ENCODE peak calls at places on chromosomes 11 and 22, in five cellular contexts. One of them, this sample, is unnamed.

GRCh38 chr11:130480721-130481140 is 32.3 kb downstream of the ADAMTS15 start:
- DNase-seq in SK-N-SH: no peak
- DNase-seq in HCT116: no peak
- DNase-seq in GM12878: no peak
- DNase-seq in K562: no peak
- DNase-seq in this sample: no peak

GRCh38 chr11:10454902-10455631 is at the start of gene AMPD3:
- DNase-seq in SK-N-SH: peak; percentile 50
- DNase-seq in HCT116: peak; percentile 85
- DNase-seq in GM12878: peak; percentile 48
- DNase-seq in K562: peak; percentile 82
- DNase-seq in this sample: no peak

GRCh38 chr11:118609380-118610219 is 2.2 kb downstream of the PHLDB1 start:
- DNase-seq in SK-N-SH: no peak
- DNase-seq in HCT116: no peak
- DNase-seq in GM12878: no peak
- DNase-seq in K562: no peak
- DNase-seq in this sample: no peak

GRCh38 chr22:37197451-37198289 is 9.6 kb upstream of the C1QTNF6 start:
- DNase-seq in SK-N-SH: no peak
- DNase-seq in HCT116: peak; percentile 92
- DNase-seq in GM12878: no peak
- DNase-seq in K562: no peak
- DNase-seq in this sample: peak; percentile 56

GRCh38 chr11:69447786-69448185 is 33.7 kb upstream of the LINC01488 start:
- DNase-seq in SK-N-SH: no peak
- DNase-seq in HCT116: no peak
- DNase-seq in GM12878: no peak
- DNase-seq in K562: no peak
- DNase-seq in this sample: no peak

GRCh38 chr22:29748248-29748893 is 18.4 kb downstream of the ZMAT5 start:
- DNase-seq in SK-N-SH: no peak
- DNase-seq in HCT116: no peak
- DNase-seq in GM12878: no peak
- DNase-seq in K562: no peak
- DNase-seq in this sample: no peak

GRCh38 chr11:6472934-6473333 is 807 bp downstream of the TRIM3 start:
- DNase-seq in SK-N-SH: no peak
- DNase-seq in HCT116: no peak
- DNase-seq in GM12878: no peak
- DNase-seq in K562: no peak
- DNase-seq in this sample: no peak

GRCh38 chr22:36191106-36191836 is 10.3 kb downstream of the APOL4 start:
- DNase-seq in SK-N-SH: no peak
- DNase-seq in HCT116: no peak
- DNase-seq in GM12878: no peak
- DNase-seq in K562: no peak
- DNase-seq in this sample: no peak

GRCh38 chr11:134049303-134049702 is 19.6 kb upstream of the JAM3 start:
- DNase-seq in SK-N-SH: no peak
- DNase-seq in HCT116: no peak
- DNase-seq in GM12878: no peak
- DNase-seq in K562: no peak
- DNase-seq in this sample: no peak

GRCh38 chr11:85182437-85183109 is 444.6 kb downstream of the DLG2 start:
- DNase-seq in SK-N-SH: peak; percentile 24
- DNase-seq in HCT116: peak; percentile 69
- DNase-seq in GM12878: no peak
- DNase-seq in K562: no peak
- DNase-seq in this sample: no peak

GRCh38 chr22:25774575-25775026 is 32.6 kb downstream of the MYO18B start:
- DNase-seq in SK-N-SH: peak; percentile 84
- DNase-seq in HCT116: no peak
- DNase-seq in GM12878: no peak
- DNase-seq in K562: no peak
- DNase-seq in this sample: no peak

GRCh38 chr11:127074151-127074761 is 73.7 kb upstream of the KIRREL3 start:
- DNase-seq in SK-N-SH: peak; percentile 36
- DNase-seq in HCT116: no peak
- DNase-seq in GM12878: peak; percentile 76
- DNase-seq in K562: peak; percentile 25
- DNase-seq in this sample: peak; percentile 56

GRCh38 chr11:73230276-73230875 is 12.3 kb downstream of the P2RY2 start:
- DNase-seq in SK-N-SH: no peak
- DNase-seq in HCT116: no peak
- DNase-seq in GM12878: no peak
- DNase-seq in K562: no peak
- DNase-seq in this sample: no peak

GRCh38 chr11:134500621-134501020 is 88.6 kb upstream of the B3GAT1 start:
- DNase-seq in SK-N-SH: no peak
- DNase-seq in HCT116: no peak
- DNase-seq in GM12878: no peak
- DNase-seq in K562: no peak
- DNase-seq in this sample: no peak

GRCh38 chr11:46674463-46675287 is 25.7 kb downstream of the ARHGAP1 start:
- DNase-seq in SK-N-SH: peak; percentile 58
- DNase-seq in HCT116: no peak
- DNase-seq in GM12878: no peak
- DNase-seq in K562: peak; percentile 51
- DNase-seq in this sample: peak; percentile 60

DNA sequence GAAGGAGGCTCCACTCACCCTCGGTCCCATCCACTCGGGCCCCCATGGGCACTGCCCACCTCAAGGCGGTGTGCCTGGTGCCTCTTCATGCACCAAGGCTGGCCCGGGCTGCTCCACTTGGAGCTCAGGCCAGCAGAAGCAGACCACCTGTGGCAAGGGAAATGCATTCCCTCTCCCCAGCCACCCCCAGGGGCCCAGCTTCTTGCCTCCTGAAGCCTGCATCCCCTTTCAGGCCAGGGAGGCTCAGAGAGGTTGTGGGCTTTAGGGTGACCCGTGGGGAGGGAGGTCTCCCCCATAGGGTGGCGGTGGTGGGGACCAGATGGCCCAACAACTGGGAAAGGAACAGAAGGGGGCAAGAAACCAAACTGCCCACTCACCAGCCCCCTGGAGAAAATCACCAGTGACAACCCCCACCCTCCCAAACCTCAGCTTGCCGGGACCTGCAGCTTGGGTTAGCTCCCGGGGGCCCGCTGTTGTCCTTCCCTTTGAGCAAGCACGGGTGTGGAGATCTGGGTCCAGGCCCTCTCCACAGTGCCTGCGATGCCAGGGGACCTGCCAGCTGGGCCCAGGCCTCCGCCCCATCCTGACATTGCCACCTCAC is 8.4 kb downstream of the CBX6 start:
- DNase-seq in SK-N-SH: no peak
- DNase-seq in HCT116: no peak
- DNase-seq in GM12878: no peak
- DNase-seq in K562: no peak
- DNase-seq in this sample: no peak
- TF ChIP-seq JUND in SK-N-SH: no peak
- TF ChIP-seq JUND in HCT116: no peak
- TF ChIP-seq JUND in GM12878: no peak
- TF ChIP-seq JUND in K562: no peak
- TF ChIP-seq JUND in this sample: no peak

DNA sequence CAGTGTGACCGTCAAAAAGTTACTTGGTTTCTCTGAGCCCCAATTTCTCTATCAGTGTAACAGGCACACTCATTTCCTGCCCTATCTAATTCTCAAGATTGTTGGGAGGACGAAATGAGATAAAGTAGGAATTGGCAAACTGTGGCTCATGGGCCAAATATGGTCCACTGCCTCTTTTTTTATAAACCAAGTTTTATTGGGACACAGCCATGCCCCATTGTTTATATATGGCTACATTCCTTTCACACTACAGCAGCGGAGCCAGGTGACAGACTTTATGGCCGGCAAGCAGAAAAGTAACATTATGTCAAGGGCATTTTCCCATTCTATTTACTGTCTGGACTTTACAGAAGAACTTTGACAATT is 116.7 kb upstream of the TIMP3 start:
- DNase-seq in SK-N-SH: no peak
- DNase-seq in HCT116: no peak
- DNase-seq in GM12878: no peak
- DNase-seq in K562: no peak
- DNase-seq in this sample: no peak
- TF ChIP-seq JUND in SK-N-SH: no peak
- TF ChIP-seq JUND in HCT116: no peak
- TF ChIP-seq JUND in GM12878: no peak
- TF ChIP-seq JUND in K562: no peak
- TF ChIP-seq JUND in this sample: no peak

GRCh38 chr11:14503023-14503422 is 3.4 kb upstream of the COPB1 start:
- DNase-seq in SK-N-SH: no peak
- DNase-seq in HCT116: no peak
- DNase-seq in GM12878: no peak
- DNase-seq in K562: no peak
- DNase-seq in this sample: no peak
- TF ChIP-seq JUND in SK-N-SH: no peak
- TF ChIP-seq JUND in HCT116: no peak
- TF ChIP-seq JUND in GM12878: no peak
- TF ChIP-seq JUND in K562: no peak
- TF ChIP-seq JUND in this sample: no peak

GRCh38 chr22:47921906-47922305 is 1159.5 kb downstream of the TBC1D22A start:
- DNase-seq in SK-N-SH: no peak
- DNase-seq in HCT116: no peak
- DNase-seq in GM12878: no peak
- DNase-seq in K562: no peak
- DNase-seq in this sample: no peak

GRCh38 chr22:47919893-47920292 is 1157.4 kb downstream of the TBC1D22A start:
- DNase-seq in SK-N-SH: no peak
- DNase-seq in HCT116: no peak
- DNase-seq in GM12878: no peak
- DNase-seq in K562: no peak
- DNase-seq in this sample: no peak

GRCh38 chr22:47920380-47920959 is 1158.0 kb downstream of the TBC1D22A start:
- DNase-seq in SK-N-SH: no peak
- DNase-seq in HCT116: no peak
- DNase-seq in GM12878: no peak
- DNase-seq in K562: no peak
- DNase-seq in this sample: no peak

GRCh38 chr22:47918936-47919505 is 1156.6 kb downstream of the TBC1D22A start:
- DNase-seq in SK-N-SH: no peak
- DNase-seq in HCT116: no peak
- DNase-seq in GM12878: no peak
- DNase-seq in K562: no peak
- DNase-seq in this sample: no peak

GRCh38 chr22:47918276-47918928 is 1156.0 kb downstream of the TBC1D22A start:
- DNase-seq in SK-N-SH: no peak
- DNase-seq in HCT116: no peak
- DNase-seq in GM12878: peak; percentile 47
- DNase-seq in K562: no peak
- DNase-seq in this sample: no peak
- TF ChIP-seq JUND in SK-N-SH: no peak
- TF ChIP-seq JUND in HCT116: no peak
- TF ChIP-seq JUND in GM12878: no peak
- TF ChIP-seq JUND in K562: no peak
- TF ChIP-seq JUND in this sample: no peak

GRCh38 chr22:48417143-48418070 is 1410.3 kb downstream of the BRD1 start:
- DNase-seq in SK-N-SH: no peak
- DNase-seq in HCT116: no peak
- DNase-seq in GM12878: no peak
- DNase-seq in K562: no peak
- DNase-seq in this sample: no peak
- TF ChIP-seq JUND in SK-N-SH: no peak
- TF ChIP-seq JUND in HCT116: no peak
- TF ChIP-seq JUND in GM12878: no peak
- TF ChIP-seq JUND in K562: no peak
- TF ChIP-seq JUND in this sample: no peak

GRCh38 chr11:128719556-128719824 is 25.6 kb downstream of the FLI1 start:
- DNase-seq in SK-N-SH: no peak
- DNase-seq in HCT116: no peak
- DNase-seq in GM12878: no peak
- DNase-seq in K562: no peak
- DNase-seq in this sample: no peak
- TF ChIP-seq JUND in SK-N-SH: no peak
- TF ChIP-seq JUND in HCT116: no peak
- TF ChIP-seq JUND in GM12878: no peak
- TF ChIP-seq JUND in K562: no peak
- TF ChIP-seq JUND in this sample: no peak

DNA sequence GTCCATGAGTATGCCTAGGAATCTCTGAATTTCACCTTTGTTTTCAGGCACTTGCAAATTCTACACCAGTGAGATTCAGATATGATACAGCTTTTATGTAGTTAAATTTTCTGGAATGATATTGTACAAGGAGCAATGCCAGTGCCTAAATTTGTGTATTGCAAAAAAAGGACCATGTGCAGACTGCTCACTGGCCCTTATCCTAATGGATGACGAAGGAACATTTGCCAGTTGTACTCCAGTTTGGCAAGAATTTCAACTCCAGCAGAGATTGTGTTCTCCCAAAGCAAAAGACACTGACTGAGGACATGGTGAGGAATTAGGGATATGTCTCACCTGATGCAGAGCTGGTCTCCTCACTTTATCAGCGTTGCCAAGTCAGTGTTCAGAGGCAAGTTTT is 8.6 kb downstream of the NAT10 start:
- DNase-seq in SK-N-SH: no peak
- DNase-seq in HCT116: no peak
- DNase-seq in GM12878: no peak
- DNase-seq in K562: no peak
- DNase-seq in this sample: no peak
- TF ChIP-seq JUND in SK-N-SH: no peak
- TF ChIP-seq JUND in HCT116: no peak
- TF ChIP-seq JUND in GM12878: no peak
- TF ChIP-seq JUND in K562: no peak
- TF ChIP-seq JUND in this sample: no peak

GRCh38 chr11:65651589-65652510 is 10.9 kb downstream of the RELA start:
- DNase-seq in SK-N-SH: no peak
- DNase-seq in HCT116: no peak
- DNase-seq in GM12878: no peak
- DNase-seq in K562: peak; percentile 62
- DNase-seq in this sample: peak; percentile 89

GRCh38 chr11:65654375-65655349 is 8.1 kb downstream of the RELA start:
- DNase-seq in SK-N-SH: no peak
- DNase-seq in HCT116: no peak
- DNase-seq in GM12878: no peak
- DNase-seq in K562: no peak
- DNase-seq in this sample: no peak

GRCh38 chr11:65655570-65656332 is 7.0 kb downstream of the RELA start:
- DNase-seq in SK-N-SH: no peak
- DNase-seq in HCT116: no peak
- DNase-seq in GM12878: no peak
- DNase-seq in K562: no peak
- DNase-seq in this sample: no peak

GRCh38 chr11:65652511-65653228 is 10.0 kb downstream of the RELA start:
- DNase-seq in SK-N-SH: peak; percentile 99
- DNase-seq in HCT116: peak; percentile 71
- DNase-seq in GM12878: peak; percentile 80
- DNase-seq in K562: peak; percentile 99
- DNase-seq in this sample: peak; percentile 94

GRCh38 chr11:65653229-65654225 is 9.2 kb downstream of the RELA start:
- DNase-seq in SK-N-SH: no peak
- DNase-seq in HCT116: no peak
- DNase-seq in GM12878: no peak
- DNase-seq in K562: no peak
- DNase-seq in this sample: no peak
- TF ChIP-seq JUND in SK-N-SH: no peak
- TF ChIP-seq JUND in HCT116: no peak
- TF ChIP-seq JUND in GM12878: no peak
- TF ChIP-seq JUND in K562: no peak
- TF ChIP-seq JUND in this sample: no peak

This sample was measured in T47D.